ENCODE peak calls at places on chromosomes 12 and 14, in five cellular contexts. D is neuronal stem cell; F is hepatic stellate cell; A is A172; K is activated effector memory CD4-positive, alpha-beta T cell treated with Interleukin-2 at 50 U/mL for 16 hours. N is an unnamed sample.

GRCh38 chr12:67928621-67929369 is 60.5 kb upstream of the IFNG-AS1 start:
- DNase-seq in K (no peak), A (no peak), F (no peak), D (no peak), N (no peak)

GRCh38 chr14:22482782-22483553 is 106.1 kb downstream of the DAD1 start:
- DNase-seq in A (no peak), D (no peak), F (no peak), K (no peak), N (no peak)

GRCh38 chr12:126434412-126434811 is 1369.2 kb downstream of the AACS start:
- DNase-seq in K (no peak), D (no peak), A (no peak), F (no peak), N (no peak)

GRCh38 chr14:95495538-95496025 is 20.9 kb downstream of the SYNE3 start:
- DNase-seq in A (no peak), D (no peak), F (no peak), K (no peak), N (no peak)

GRCh38 chr12:120181991-120182631 is 12.4 kb downstream of the GCN1 start:
- DNase-seq in D (no peak), K (no peak), F (no peak), A (peak; percentile 78), N (peak; percentile 74)

GRCh38 chr12:1606021-1606622 is 11.7 kb upstream of the FBXL14 start:
- DNase-seq in D (no peak), F (peak; percentile 66), K (peak; percentile 27), A (peak; percentile 75), N (peak; percentile 95)

GRCh38 chr12:105590571-105590970 is 260.1 kb downstream of the C12orf75 start:
- DNase-seq in K (no peak), A (no peak), F (no peak), D (no peak), N (no peak)

GRCh38 chr14:63717704-63718103 is 10.2 kb downstream of the SGPP1 start:
- DNase-seq in K (no peak), F (no peak), D (no peak), A (peak; percentile 3), N (no peak)

GRCh38 chr12:93802698-93803097 is 125.5 kb downstream of the CRADD start:
- DNase-seq in D (no peak), F (no peak), A (no peak), K (no peak), N (no peak)

GRCh38 chr12:105912911-105913514 is 225.7 kb downstream of the NUAK1 start:
- DNase-seq in D (no peak), F (no peak), K (no peak), A (no peak), N (no peak)

GRCh38 chr12:127588224-127588623 is 678.7 kb upstream of the TMEM132C start:
- DNase-seq in F (peak; percentile 36), D (no peak), K (no peak), A (peak; percentile 1), N (peak; percentile 84)

GRCh38 chr14:92252291-92252690 is 70.7 kb upstream of the SLC24A4 start:
- DNase-seq in K (no peak), A (no peak), D (no peak), F (no peak), N (no peak)

GRCh38 chr14:98949031-98949430 is 323.0 kb downstream of the BCL11B start:
- DNase-seq in D (no peak), K (no peak), F (no peak), A (no peak), N (no peak)

GRCh38 chr12:62933871-62934798 is 815 bp downstream of the PPM1H start:
- DNase-seq in K (no peak), F (peak; percentile 50), A (peak; percentile 6), D (peak; percentile 29), N (peak; percentile 61)

GRCh38 chr14:103541944-103542544 is 13.0 kb downstream of the TRMT61A start:
- DNase-seq in A (peak; percentile 23), K (no peak), D (no peak), F (no peak), N (no peak)

GRCh38 chr14:55297611-55298323 is 26.5 kb downstream of the FBXO34 start:
- DNase-seq in K (no peak), F (no peak), D (no peak), A (no peak), N (no peak)

GRCh38 chr14:60510254-60510975 is 1.5 kb downstream of the SIX6 start:
- DNase-seq in A (no peak), F (no peak), D (peak; percentile 8), K (no peak), N (no peak)

GRCh38 chr12:47268501-47269459 is 189.0 kb upstream of the AMIGO2 start:
- DNase-seq in K (no peak), A (no peak), F (no peak), D (no peak), N (peak; percentile 59)

GRCh38 chr12:63955831-63956685 is 111.6 kb downstream of the SRGAP1 start:
- DNase-seq in K (no peak), F (no peak), A (no peak), D (no peak), N (no peak)

GRCh38 chr12:92735131-92735721 is 32.4 kb downstream of the PLEKHG7 start:
- DNase-seq in K (no peak), F (peak; percentile 3), A (no peak), D (no peak), N (peak; percentile 81)

GRCh38 chr14:64209428-64210165 is 84.6 kb downstream of the ESR2 start:
- DNase-seq in D (no peak), F (no peak), A (no peak), K (no peak), N (no peak)

GRCh38 chr14:78673845-78674244 is 503.7 kb downstream of the NRXN3 start:
- DNase-seq in A (no peak), K (no peak), D (no peak), F (peak; percentile 3), N (no peak)

GRCh38 chr14:69712637-69713088 is 54.3 kb upstream of the SRSF5 start:
- DNase-seq in D (no peak), F (no peak), A (peak; percentile 4), K (no peak), N (no peak)

GRCh38 chr14:71549421-71549820 is 382.8 kb upstream of the RGS6 start:
- DNase-seq in D (no peak), F (no peak), K (no peak), A (no peak), N (no peak)

GRCh38 chr12:9813821-9814798 is 13.2 kb upstream of the KLRF1 start:
- DNase-seq in K (peak; percentile 84), F (peak; percentile 33), A (peak; percentile 63), D (peak; percentile 40), N (peak; percentile 52)

N was measured in Daoy.